ENCODE peak calls at places on chromosome 1, in ten cellular contexts. One of them, this sample, is unnamed.

GRCh38 chr1:248810727-248811513 is 14.8 kb downstream of the SH3BP5L start:
- DNase-seq in K562: peak
- DNase-seq in GM12878: no peak
- DNase-seq in breast epithelium: no peak
- DNase-seq in A549: no peak
- DNase-seq in uterus: no peak
- DNase-seq in IMR-90: no peak
- DNase-seq in Peyer's patch: peak
- DNase-seq in ovary: no peak
- DNase-seq in heart left ventricle: peak
- DNase-seq in this sample: peak

GRCh38 chr1:65174585-65174984 is 26.6 kb downstream of the AK4 start:
- DNase-seq in uterus: peak
- DNase-seq in K562: no peak
- DNase-seq in Peyer's patch: peak
- DNase-seq in heart left ventricle: peak
- DNase-seq in breast epithelium: peak
- DNase-seq in A549: no peak
- DNase-seq in IMR-90: peak
- DNase-seq in GM12878: peak
- DNase-seq in ovary: peak
- DNase-seq in this sample: peak

GRCh38 chr1:220409751-220410370 is 118.1 kb upstream of the MARK1 start:
- DNase-seq in breast epithelium: no peak
- DNase-seq in A549: no peak
- DNase-seq in GM12878: no peak
- DNase-seq in Peyer's patch: no peak
- DNase-seq in heart left ventricle: no peak
- DNase-seq in IMR-90: no peak
- DNase-seq in ovary: no peak
- DNase-seq in K562: no peak
- DNase-seq in uterus: no peak
- DNase-seq in this sample: no peak

GRCh38 chr1:43931711-43932660 is 1.6 kb upstream of the ARTN start:
- DNase-seq in Peyer's patch: no peak
- DNase-seq in IMR-90: no peak
- DNase-seq in ovary: no peak
- DNase-seq in breast epithelium: no peak
- DNase-seq in A549: no peak
- DNase-seq in heart left ventricle: no peak
- DNase-seq in uterus: no peak
- DNase-seq in GM12878: no peak
- DNase-seq in K562: no peak
- DNase-seq in this sample: no peak

GRCh38 chr1:215081566-215082531 is 688 bp upstream of the KCNK2 start:
- DNase-seq in Peyer's patch: no peak
- DNase-seq in uterus: no peak
- DNase-seq in breast epithelium: no peak
- DNase-seq in ovary: no peak
- DNase-seq in IMR-90: peak
- DNase-seq in GM12878: no peak
- DNase-seq in heart left ventricle: no peak
- DNase-seq in A549: no peak
- DNase-seq in K562: no peak
- DNase-seq in this sample: no peak

GRCh38 chr1:206419250-206419649 is 51.0 kb upstream of the IKBKE start:
- DNase-seq in IMR-90: no peak
- DNase-seq in GM12878: no peak
- DNase-seq in K562: peak
- DNase-seq in uterus: no peak
- DNase-seq in breast epithelium: no peak
- DNase-seq in ovary: no peak
- DNase-seq in A549: no peak
- DNase-seq in Peyer's patch: peak
- DNase-seq in heart left ventricle: no peak
- DNase-seq in this sample: no peak

GRCh38 chr1:87252406-87252805 is 76.3 kb upstream of the LMO4 start:
- DNase-seq in Peyer's patch: no peak
- DNase-seq in K562: no peak
- DNase-seq in GM12878: no peak
- DNase-seq in IMR-90: peak
- DNase-seq in breast epithelium: no peak
- DNase-seq in ovary: no peak
- DNase-seq in heart left ventricle: no peak
- DNase-seq in A549: no peak
- DNase-seq in uterus: no peak
- DNase-seq in this sample: no peak

GRCh38 chr1:28091043-28091781 is 2.8 kb upstream of the EYA3 start:
- DNase-seq in breast epithelium: peak
- DNase-seq in A549: peak
- DNase-seq in Peyer's patch: peak
- DNase-seq in ovary: peak
- DNase-seq in IMR-90: peak
- DNase-seq in GM12878: peak
- DNase-seq in heart left ventricle: peak
- DNase-seq in uterus: peak
- DNase-seq in K562: peak
- DNase-seq in this sample: peak

GRCh38 chr1:18422954-18423353 is 57.8 kb upstream of the KLHDC7A start:
- DNase-seq in GM12878: no peak
- DNase-seq in K562: no peak
- DNase-seq in uterus: no peak
- DNase-seq in A549: no peak
- DNase-seq in IMR-90: no peak
- DNase-seq in heart left ventricle: no peak
- DNase-seq in ovary: no peak
- DNase-seq in Peyer's patch: no peak
- DNase-seq in breast epithelium: no peak
- DNase-seq in this sample: no peak

GRCh38 chr1:151371744-151372410 is 628 bp downstream of the SELENBP1 start:
- DNase-seq in IMR-90: peak
- DNase-seq in breast epithelium: peak
- DNase-seq in GM12878: no peak
- DNase-seq in heart left ventricle: peak
- DNase-seq in Peyer's patch: peak
- DNase-seq in uterus: peak
- DNase-seq in K562: no peak
- DNase-seq in ovary: peak
- DNase-seq in A549: peak
- DNase-seq in this sample: no peak

GRCh38 chr1:161226759-161227158 is 899 bp downstream of the TOMM40L start:
- DNase-seq in uterus: no peak
- DNase-seq in A549: no peak
- DNase-seq in GM12878: no peak
- DNase-seq in heart left ventricle: no peak
- DNase-seq in Peyer's patch: no peak
- DNase-seq in breast epithelium: no peak
- DNase-seq in K562: peak
- DNase-seq in ovary: no peak
- DNase-seq in IMR-90: no peak
- DNase-seq in this sample: no peak
- H3K4me3 ChIP-seq in uterus: peak
- H3K4me3 ChIP-seq in A549: peak
- H3K4me3 ChIP-seq in GM12878: peak
- H3K4me3 ChIP-seq in heart left ventricle: peak
- H3K4me3 ChIP-seq in Peyer's patch: peak
- H3K4me3 ChIP-seq in breast epithelium: peak
- H3K4me3 ChIP-seq in K562: peak
- H3K4me3 ChIP-seq in ovary: peak
- H3K4me3 ChIP-seq in IMR-90: peak
- H3K4me3 ChIP-seq in this sample: no peak

GRCh38 chr1:21814241-21814918 is 2.3 kb downstream of the LDLRAD2 start:
- DNase-seq in GM12878: no peak
- DNase-seq in heart left ventricle: no peak
- DNase-seq in ovary: no peak
- DNase-seq in Peyer's patch: peak
- DNase-seq in uterus: no peak
- DNase-seq in IMR-90: no peak
- DNase-seq in K562: peak
- DNase-seq in A549: no peak
- DNase-seq in breast epithelium: no peak
- DNase-seq in this sample: no peak
- TF ChIP-seq CTCF in GM12878: peak
- TF ChIP-seq CTCF in heart left ventricle: peak
- TF ChIP-seq CTCF in ovary: peak
- TF ChIP-seq CTCF in Peyer's patch: peak
- TF ChIP-seq CTCF in uterus: peak
- TF ChIP-seq CTCF in IMR-90: peak
- TF ChIP-seq CTCF in K562: peak
- TF ChIP-seq CTCF in A549: no peak
- TF ChIP-seq CTCF in breast epithelium: peak
- TF ChIP-seq CTCF in this sample: no peak

DNA sequence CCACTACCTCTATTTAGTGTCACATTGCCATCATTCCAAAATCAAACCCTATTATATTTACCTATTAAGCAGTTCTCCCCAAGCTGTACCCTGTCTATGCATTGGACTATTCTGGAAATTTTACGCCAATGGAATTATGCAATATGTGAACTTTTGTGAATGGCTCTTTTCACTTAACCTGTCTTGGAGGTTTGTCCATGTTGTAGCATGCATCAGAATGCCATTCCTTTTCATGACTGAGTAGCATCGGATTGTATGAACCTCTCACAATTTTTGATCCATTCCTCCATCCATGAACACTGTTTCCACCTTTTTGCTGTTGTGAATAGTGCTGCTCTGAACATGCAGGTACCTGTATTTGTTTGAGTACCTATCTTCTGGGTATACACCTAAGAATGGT is 33.7 kb downstream of the FAM163A start:
- DNase-seq in heart left ventricle: no peak
- DNase-seq in K562: no peak
- DNase-seq in ovary: no peak
- DNase-seq in GM12878: no peak
- DNase-seq in breast epithelium: no peak
- DNase-seq in A549: no peak
- DNase-seq in Peyer's patch: no peak
- DNase-seq in uterus: no peak
- DNase-seq in IMR-90: no peak
- DNase-seq in this sample: no peak
- TF ChIP-seq POLR2A in heart left ventricle: no peak
- TF ChIP-seq POLR2A in K562: no peak
- TF ChIP-seq POLR2A in ovary: no peak
- TF ChIP-seq POLR2A in GM12878: no peak
- TF ChIP-seq POLR2A in breast epithelium: no peak
- TF ChIP-seq POLR2A in A549: no peak
- TF ChIP-seq POLR2A in Peyer's patch: no peak
- TF ChIP-seq POLR2A in uterus: no peak
- TF ChIP-seq POLR2A in IMR-90: no peak
- TF ChIP-seq POLR2A in this sample: no peak

GRCh38 chr1:247376659-247377058 is 39.3 kb upstream of the NLRP3 start:
- DNase-seq in uterus: no peak
- DNase-seq in A549: no peak
- DNase-seq in Peyer's patch: no peak
- DNase-seq in K562: no peak
- DNase-seq in GM12878: no peak
- DNase-seq in ovary: no peak
- DNase-seq in IMR-90: no peak
- DNase-seq in breast epithelium: no peak
- DNase-seq in heart left ventricle: no peak
- DNase-seq in this sample: no peak

GRCh38 chr1:247375747-247376146 is 40.2 kb upstream of the NLRP3 start:
- DNase-seq in ovary: no peak
- DNase-seq in breast epithelium: no peak
- DNase-seq in uterus: no peak
- DNase-seq in GM12878: no peak
- DNase-seq in K562: no peak
- DNase-seq in heart left ventricle: no peak
- DNase-seq in Peyer's patch: no peak
- DNase-seq in IMR-90: no peak
- DNase-seq in A549: no peak
- DNase-seq in this sample: no peak

GRCh38 chr1:247371801-247372259 is 40.2 kb upstream of the ZNF496 start:
- DNase-seq in heart left ventricle: no peak
- DNase-seq in Peyer's patch: no peak
- DNase-seq in ovary: no peak
- DNase-seq in breast epithelium: no peak
- DNase-seq in uterus: no peak
- DNase-seq in K562: no peak
- DNase-seq in A549: no peak
- DNase-seq in GM12878: no peak
- DNase-seq in IMR-90: no peak
- DNase-seq in this sample: no peak

GRCh38 chr1:247370786-247371732 is 39.4 kb upstream of the ZNF496 start:
- DNase-seq in heart left ventricle: no peak
- DNase-seq in breast epithelium: no peak
- DNase-seq in Peyer's patch: no peak
- DNase-seq in IMR-90: peak
- DNase-seq in ovary: no peak
- DNase-seq in K562: no peak
- DNase-seq in GM12878: no peak
- DNase-seq in uterus: no peak
- DNase-seq in A549: no peak
- DNase-seq in this sample: no peak

DNA sequence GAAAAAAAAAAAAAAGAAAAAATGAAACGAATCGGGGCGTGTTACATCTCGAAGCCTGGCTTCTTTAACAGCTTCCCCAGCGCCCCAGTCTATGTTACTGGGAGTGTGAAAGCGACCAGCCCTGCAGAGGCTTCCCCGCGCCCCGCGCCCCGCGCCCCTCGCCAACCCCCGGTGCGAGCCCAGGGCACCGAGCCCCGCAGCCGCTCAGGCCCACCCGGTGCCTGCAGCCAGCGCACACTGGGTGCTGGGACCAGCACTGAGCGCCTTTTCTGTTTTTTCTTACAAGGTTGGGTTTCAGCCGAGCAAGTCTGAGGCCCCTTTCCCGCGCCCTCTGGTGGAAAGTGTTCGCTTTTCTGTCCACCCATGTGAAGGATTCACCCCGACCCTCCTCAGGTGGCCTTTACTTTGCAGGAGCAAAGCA is 42.1 kb upstream of the ZNF496 start:
- DNase-seq in ovary: peak
- DNase-seq in IMR-90: peak
- DNase-seq in heart left ventricle: peak
- DNase-seq in GM12878: no peak
- DNase-seq in K562: peak
- DNase-seq in breast epithelium: no peak
- DNase-seq in Peyer's patch: peak
- DNase-seq in A549: no peak
- DNase-seq in uterus: peak
- DNase-seq in this sample: peak
- H3K4me3 ChIP-seq in ovary: peak
- H3K4me3 ChIP-seq in IMR-90: no peak
- H3K4me3 ChIP-seq in heart left ventricle: peak
- H3K4me3 ChIP-seq in GM12878: no peak
- H3K4me3 ChIP-seq in K562: peak
- H3K4me3 ChIP-seq in breast epithelium: peak
- H3K4me3 ChIP-seq in Peyer's patch: peak
- H3K4me3 ChIP-seq in A549: no peak
- H3K4me3 ChIP-seq in uterus: peak
- H3K4me3 ChIP-seq in this sample: no peak

GRCh38 chr1:62826892-62827291 is 43.0 kb downstream of the ATG4C start:
- DNase-seq in A549: no peak
- DNase-seq in breast epithelium: no peak
- DNase-seq in heart left ventricle: no peak
- DNase-seq in K562: no peak
- DNase-seq in Peyer's patch: no peak
- DNase-seq in uterus: no peak
- DNase-seq in GM12878: no peak
- DNase-seq in IMR-90: peak
- DNase-seq in ovary: no peak
- DNase-seq in this sample: no peak

GRCh38 chr1:62823556-62823955 is 39.6 kb downstream of the ATG4C start:
- DNase-seq in GM12878: no peak
- DNase-seq in ovary: no peak
- DNase-seq in uterus: no peak
- DNase-seq in breast epithelium: no peak
- DNase-seq in heart left ventricle: no peak
- DNase-seq in IMR-90: peak
- DNase-seq in Peyer's patch: no peak
- DNase-seq in K562: no peak
- DNase-seq in A549: no peak
- DNase-seq in this sample: no peak
- TF ChIP-seq CTCF in GM12878: no peak
- TF ChIP-seq CTCF in ovary: no peak
- TF ChIP-seq CTCF in uterus: no peak
- TF ChIP-seq CTCF in breast epithelium: no peak
- TF ChIP-seq CTCF in heart left ventricle: no peak
- TF ChIP-seq CTCF in IMR-90: no peak
- TF ChIP-seq CTCF in Peyer's patch: no peak
- TF ChIP-seq CTCF in K562: no peak
- TF ChIP-seq CTCF in A549: no peak
- TF ChIP-seq CTCF in this sample: no peak

This sample was measured in lower leg skin.